ENCODE peak calls at places on chromosomes 3 and 15, in four cellular contexts. One of them, this sample, is unnamed.

GRCh38 chr3:24199305-24199704 is 254.2 kb downstream of the NR1D2 start:
- DNase-seq in RPMI7951: no peak
- DNase-seq in NCI-H446 treated with DMSO at 0.1 percent for 48 hours: no peak
- DNase-seq in head of caudate nucleus: no peak
- DNase-seq in this sample: no peak

GRCh38 chr15:31083394-31083790 is 18.1 kb downstream of the TRPM1 start:
- DNase-seq in head of caudate nucleus: no peak
- DNase-seq in RPMI7951: peak; percentile 23
- DNase-seq in NCI-H446 treated with DMSO at 0.1 percent for 48 hours: no peak
- DNase-seq in this sample: no peak

GRCh38 chr3:137852511-137852910 is 88.4 kb downstream of the SOX14 start:
- DNase-seq in NCI-H446 treated with DMSO at 0.1 percent for 48 hours: no peak
- DNase-seq in RPMI7951: no peak
- DNase-seq in head of caudate nucleus: no peak
- DNase-seq in this sample: no peak

GRCh38 chr15:24955549-24955929 is 752 bp downstream of the SNRPN start:
- DNase-seq in NCI-H446 treated with DMSO at 0.1 percent for 48 hours: no peak
- DNase-seq in head of caudate nucleus: no peak
- DNase-seq in RPMI7951: no peak
- DNase-seq in this sample: no peak

GRCh38 chr15:51625236-51625635 is 2.7 kb upstream of the DMXL2 start:
- DNase-seq in head of caudate nucleus: no peak
- DNase-seq in NCI-H446 treated with DMSO at 0.1 percent for 48 hours: no peak
- DNase-seq in RPMI7951: peak; percentile 27
- DNase-seq in this sample: no peak

GRCh38 chr3:162491957-162492356 is 995.3 kb downstream of the OTOL1 start:
- DNase-seq in NCI-H446 treated with DMSO at 0.1 percent for 48 hours: no peak
- DNase-seq in head of caudate nucleus: no peak
- DNase-seq in RPMI7951: no peak
- DNase-seq in this sample: no peak

GRCh38 chr3:113428581-113428980 is 12.7 kb downstream of the CFAP44 start:
- DNase-seq in NCI-H446 treated with DMSO at 0.1 percent for 48 hours: no peak
- DNase-seq in RPMI7951: no peak
- DNase-seq in head of caudate nucleus: no peak
- DNase-seq in this sample: no peak

GRCh38 chr3:7813412-7813811 is 688.2 kb upstream of the LMCD1 start:
- DNase-seq in NCI-H446 treated with DMSO at 0.1 percent for 48 hours: no peak
- DNase-seq in RPMI7951: no peak
- DNase-seq in head of caudate nucleus: no peak
- DNase-seq in this sample: no peak

GRCh38 chr3:31064021-31064420 is 169.6 kb upstream of the GADL1 start:
- DNase-seq in NCI-H446 treated with DMSO at 0.1 percent for 48 hours: no peak
- DNase-seq in RPMI7951: peak; percentile 93
- DNase-seq in head of caudate nucleus: no peak
- DNase-seq in this sample: no peak

GRCh38 chr3:52614689-52615088 is 71.0 kb downstream of the PBRM1 start:
- DNase-seq in RPMI7951: peak; percentile 7
- DNase-seq in NCI-H446 treated with DMSO at 0.1 percent for 48 hours: no peak
- DNase-seq in head of caudate nucleus: no peak
- DNase-seq in this sample: no peak

GRCh38 chr3:184373422-184373821 is 4.6 kb downstream of the THPO start:
- DNase-seq in NCI-H446 treated with DMSO at 0.1 percent for 48 hours: no peak
- DNase-seq in head of caudate nucleus: no peak
- DNase-seq in RPMI7951: peak; percentile 15
- DNase-seq in this sample: no peak

GRCh38 chr3:161475905-161476304 is 20.7 kb upstream of the OTOL1 start:
- DNase-seq in head of caudate nucleus: no peak
- DNase-seq in NCI-H446 treated with DMSO at 0.1 percent for 48 hours: no peak
- DNase-seq in RPMI7951: no peak
- DNase-seq in this sample: peak; percentile 27

GRCh38 chr15:69735126-69735525 is 282.5 kb downstream of the RPLP1 start:
- DNase-seq in NCI-H446 treated with DMSO at 0.1 percent for 48 hours: no peak
- DNase-seq in head of caudate nucleus: peak; percentile 32
- DNase-seq in RPMI7951: peak; percentile 49
- DNase-seq in this sample: no peak

GRCh38 chr15:45871121-45871855 is 236.5 kb downstream of the SQOR start:
- DNase-seq in RPMI7951: peak; percentile 99
- DNase-seq in head of caudate nucleus: no peak
- DNase-seq in NCI-H446 treated with DMSO at 0.1 percent for 48 hours: no peak
- DNase-seq in this sample: no peak

GRCh38 chr3:65636326-65636725 is 402.4 kb downstream of the MAGI1 start:
- DNase-seq in NCI-H446 treated with DMSO at 0.1 percent for 48 hours: peak; percentile 64
- DNase-seq in head of caudate nucleus: no peak
- DNase-seq in RPMI7951: no peak
- DNase-seq in this sample: peak; percentile 78

GRCh38 chr3:20511863-20512262 is 325.9 kb upstream of the SGO1 start:
- DNase-seq in RPMI7951: peak; percentile 76
- DNase-seq in head of caudate nucleus: peak; percentile 5
- DNase-seq in NCI-H446 treated with DMSO at 0.1 percent for 48 hours: peak; percentile 32
- DNase-seq in this sample: peak; percentile 6

GRCh38 chr3:40660554-40660953 is 135.8 kb downstream of the ZNF621 start:
- DNase-seq in head of caudate nucleus: no peak
- DNase-seq in NCI-H446 treated with DMSO at 0.1 percent for 48 hours: no peak
- DNase-seq in RPMI7951: no peak
- DNase-seq in this sample: no peak

GRCh38 chr3:23662079-23662617 is 143.6 kb upstream of the UBE2E1 start:
- DNase-seq in RPMI7951: peak; percentile 42
- DNase-seq in head of caudate nucleus: no peak
- DNase-seq in NCI-H446 treated with DMSO at 0.1 percent for 48 hours: no peak
- DNase-seq in this sample: no peak

GRCh38 chr3:56323986-56324420 is 144.3 kb downstream of the ERC2 start:
- DNase-seq in NCI-H446 treated with DMSO at 0.1 percent for 48 hours: no peak
- DNase-seq in head of caudate nucleus: peak; percentile 23
- DNase-seq in RPMI7951: peak; percentile 82
- DNase-seq in this sample: no peak

GRCh38 chr3:194364652-194365434 is 4.7 kb downstream of the LRRC15 start:
- DNase-seq in RPMI7951: peak; percentile 99
- DNase-seq in head of caudate nucleus: no peak
- DNase-seq in NCI-H446 treated with DMSO at 0.1 percent for 48 hours: peak; percentile 83
- DNase-seq in this sample: peak; percentile 84

GRCh38 chr3:158723991-158724390 is 8.3 kb downstream of the RARRES1 start:
- DNase-seq in RPMI7951: no peak
- DNase-seq in NCI-H446 treated with DMSO at 0.1 percent for 48 hours: no peak
- DNase-seq in head of caudate nucleus: no peak
- DNase-seq in this sample: no peak

GRCh38 chr3:194913281-194913680 is 227.6 kb downstream of the FAM43A start:
- DNase-seq in head of caudate nucleus: no peak
- DNase-seq in NCI-H446 treated with DMSO at 0.1 percent for 48 hours: no peak
- DNase-seq in RPMI7951: no peak
- DNase-seq in this sample: no peak

GRCh38 chr3:196284396-196284795 is 3.1 kb downstream of the PCYT1A start:
- DNase-seq in RPMI7951: no peak
- DNase-seq in head of caudate nucleus: no peak
- DNase-seq in NCI-H446 treated with DMSO at 0.1 percent for 48 hours: no peak
- DNase-seq in this sample: no peak

GRCh38 chr15:42084465-42085235 is 9.7 kb downstream of the PLA2G4D start:
- DNase-seq in RPMI7951: peak; percentile 53
- DNase-seq in NCI-H446 treated with DMSO at 0.1 percent for 48 hours: no peak
- DNase-seq in head of caudate nucleus: peak; percentile 63
- DNase-seq in this sample: no peak

GRCh38 chr15:91471410-91471993 is 371.4 kb downstream of the SV2B start:
- DNase-seq in RPMI7951: peak; percentile 88
- DNase-seq in NCI-H446 treated with DMSO at 0.1 percent for 48 hours: no peak
- DNase-seq in head of caudate nucleus: no peak
- DNase-seq in this sample: no peak

GRCh38 chr15:42408178-42408577 is 48.9 kb downstream of the CAPN3 start:
- DNase-seq in RPMI7951: no peak
- DNase-seq in head of caudate nucleus: no peak
- DNase-seq in NCI-H446 treated with DMSO at 0.1 percent for 48 hours: no peak
- DNase-seq in this sample: no peak

This sample was measured in DMS 273 treated with DMSO at 0.1 percent for 48 hours.